ENCODE peak calls at places on chromosomes 5 and 9, in seven cellular contexts. One of them, this sample, is unnamed.

GRCh38 chr5:99045864-99046263 is 117.1 kb upstream of the CHD1 start:
- DNase-seq in uterus: no peak
- DNase-seq in right lobe of liver: no peak
- DNase-seq in breast epithelium: no peak
- DNase-seq in sigmoid colon: no peak
- DNase-seq in tibial nerve: no peak
- DNase-seq in SJSA1: no peak
- DNase-seq in this sample: no peak

GRCh38 chr9:98516897-98517503 is 191.7 kb downstream of the GABBR2 start:
- DNase-seq in uterus: no peak
- DNase-seq in right lobe of liver: no peak
- DNase-seq in breast epithelium: no peak
- DNase-seq in sigmoid colon: no peak
- DNase-seq in tibial nerve: no peak
- DNase-seq in SJSA1: no peak
- DNase-seq in this sample: no peak

GRCh38 chr5:155943516-155944407 is 383.2 kb upstream of the SGCD start:
- DNase-seq in uterus: peak; percentile 20
- DNase-seq in right lobe of liver: peak; percentile 42
- DNase-seq in breast epithelium: no peak
- DNase-seq in sigmoid colon: no peak
- DNase-seq in tibial nerve: peak; percentile 28
- DNase-seq in SJSA1: no peak
- DNase-seq in this sample: peak; percentile 40

GRCh38 chr9:120397453-120397852 is 182.5 kb downstream of the CDK5RAP2 start:
- DNase-seq in uterus: no peak
- DNase-seq in right lobe of liver: no peak
- DNase-seq in breast epithelium: no peak
- DNase-seq in sigmoid colon: peak; percentile 18
- DNase-seq in tibial nerve: no peak
- DNase-seq in SJSA1: no peak
- DNase-seq in this sample: no peak

GRCh38 chr9:8388132-8388531 is 588.6 kb upstream of the DMAC1 start:
- DNase-seq in uterus: no peak
- DNase-seq in right lobe of liver: no peak
- DNase-seq in breast epithelium: no peak
- DNase-seq in sigmoid colon: no peak
- DNase-seq in tibial nerve: no peak
- DNase-seq in SJSA1: no peak
- DNase-seq in this sample: no peak

GRCh38 chr5:83306572-83307241 is 164.8 kb upstream of the VCAN start:
- DNase-seq in uterus: no peak
- DNase-seq in right lobe of liver: peak; percentile 20
- DNase-seq in breast epithelium: no peak
- DNase-seq in sigmoid colon: peak; percentile 76
- DNase-seq in tibial nerve: peak; percentile 76
- DNase-seq in SJSA1: peak; percentile 57
- DNase-seq in this sample: peak; percentile 17

GRCh38 chr9:35510745-35511428 is 21.0 kb downstream of the RUSC2 start:
- DNase-seq in uterus: peak; percentile 87
- DNase-seq in right lobe of liver: no peak
- DNase-seq in breast epithelium: peak; percentile 73
- DNase-seq in sigmoid colon: peak; percentile 94
- DNase-seq in tibial nerve: peak; percentile 75
- DNase-seq in SJSA1: peak; percentile 52
- DNase-seq in this sample: peak; percentile 99

GRCh38 chr9:79408617-79409016 is 163.1 kb upstream of the TLE4 start:
- DNase-seq in uterus: no peak
- DNase-seq in right lobe of liver: no peak
- DNase-seq in breast epithelium: no peak
- DNase-seq in sigmoid colon: no peak
- DNase-seq in tibial nerve: no peak
- DNase-seq in SJSA1: no peak
- DNase-seq in this sample: no peak

GRCh38 chr5:14071433-14071832 is 71.7 kb upstream of the TRIO start:
- DNase-seq in uterus: no peak
- DNase-seq in right lobe of liver: no peak
- DNase-seq in breast epithelium: no peak
- DNase-seq in sigmoid colon: no peak
- DNase-seq in tibial nerve: no peak
- DNase-seq in SJSA1: no peak
- DNase-seq in this sample: no peak

GRCh38 chr9:31210982-31211570 is 1173.4 kb upstream of the ACO1 start:
- DNase-seq in uterus: no peak
- DNase-seq in right lobe of liver: no peak
- DNase-seq in breast epithelium: no peak
- DNase-seq in sigmoid colon: no peak
- DNase-seq in tibial nerve: no peak
- DNase-seq in SJSA1: no peak
- DNase-seq in this sample: no peak

GRCh38 chr5:129973716-129974426 is 69.6 kb downstream of the CHSY3 start:
- DNase-seq in uterus: no peak
- DNase-seq in right lobe of liver: no peak
- DNase-seq in breast epithelium: no peak
- DNase-seq in sigmoid colon: no peak
- DNase-seq in tibial nerve: no peak
- DNase-seq in SJSA1: no peak
- DNase-seq in this sample: no peak

GRCh38 chr5:125486634-125487033 is 740.2 kb upstream of the ZNF608 start:
- DNase-seq in uterus: no peak
- DNase-seq in right lobe of liver: no peak
- DNase-seq in breast epithelium: no peak
- DNase-seq in sigmoid colon: no peak
- DNase-seq in tibial nerve: no peak
- DNase-seq in SJSA1: peak; percentile 64
- DNase-seq in this sample: no peak

GRCh38 chr5:28344803-28345433 is 1306.5 kb upstream of the CDH9 start:
- DNase-seq in uterus: no peak
- DNase-seq in right lobe of liver: no peak
- DNase-seq in breast epithelium: no peak
- DNase-seq in sigmoid colon: no peak
- DNase-seq in tibial nerve: no peak
- DNase-seq in SJSA1: no peak
- DNase-seq in this sample: no peak

GRCh38 chr5:66881475-66882161 is 285.4 kb downstream of the MAST4 start:
- DNase-seq in uterus: peak; percentile 39
- DNase-seq in right lobe of liver: no peak
- DNase-seq in breast epithelium: peak; percentile 45
- DNase-seq in sigmoid colon: no peak
- DNase-seq in tibial nerve: no peak
- DNase-seq in SJSA1: no peak
- DNase-seq in this sample: no peak

GRCh38 chr9:87517732-87518131 is 20.1 kb downstream of the DAPK1 start:
- DNase-seq in uterus: no peak
- DNase-seq in right lobe of liver: no peak
- DNase-seq in breast epithelium: no peak
- DNase-seq in sigmoid colon: no peak
- DNase-seq in tibial nerve: no peak
- DNase-seq in SJSA1: no peak
- DNase-seq in this sample: no peak

GRCh38 chr9:100445161-100445902 is 18.4 kb downstream of the MSANTD3 start:
- DNase-seq in uterus: no peak
- DNase-seq in right lobe of liver: no peak
- DNase-seq in breast epithelium: no peak
- DNase-seq in sigmoid colon: no peak
- DNase-seq in tibial nerve: no peak
- DNase-seq in SJSA1: no peak
- DNase-seq in this sample: no peak

GRCh38 chr9:534886-535285 is 306.6 kb upstream of the DMRT1 start:
- DNase-seq in uterus: no peak
- DNase-seq in right lobe of liver: no peak
- DNase-seq in breast epithelium: peak; percentile 81
- DNase-seq in sigmoid colon: peak; percentile 70
- DNase-seq in tibial nerve: peak; percentile 21
- DNase-seq in SJSA1: no peak
- DNase-seq in this sample: peak; percentile 87

GRCh38 chr5:57783693-57784092 is 301.1 kb upstream of the ACTBL2 start:
- DNase-seq in uterus: no peak
- DNase-seq in right lobe of liver: no peak
- DNase-seq in breast epithelium: no peak
- DNase-seq in sigmoid colon: no peak
- DNase-seq in tibial nerve: no peak
- DNase-seq in SJSA1: no peak
- DNase-seq in this sample: no peak

GRCh38 chr9:127479507-127480081 is 28.3 kb downstream of the LRSAM1 start:
- DNase-seq in uterus: no peak
- DNase-seq in right lobe of liver: no peak
- DNase-seq in breast epithelium: no peak
- DNase-seq in sigmoid colon: no peak
- DNase-seq in tibial nerve: no peak
- DNase-seq in SJSA1: no peak
- DNase-seq in this sample: no peak

GRCh38 chr5:68468322-68468721 is 252.8 kb downstream of the PIK3R1 start:
- DNase-seq in uterus: no peak
- DNase-seq in right lobe of liver: no peak
- DNase-seq in breast epithelium: no peak
- DNase-seq in sigmoid colon: no peak
- DNase-seq in tibial nerve: no peak
- DNase-seq in SJSA1: no peak
- DNase-seq in this sample: no peak

GRCh38 chr5:68465934-68466551 is 250.5 kb downstream of the PIK3R1 start:
- DNase-seq in uterus: no peak
- DNase-seq in right lobe of liver: no peak
- DNase-seq in breast epithelium: peak; percentile 86
- DNase-seq in sigmoid colon: no peak
- DNase-seq in tibial nerve: no peak
- DNase-seq in SJSA1: no peak
- DNase-seq in this sample: no peak

GRCh38 chr5:68465133-68465532 is 249.6 kb downstream of the PIK3R1 start:
- DNase-seq in uterus: no peak
- DNase-seq in right lobe of liver: no peak
- DNase-seq in breast epithelium: no peak
- DNase-seq in sigmoid colon: no peak
- DNase-seq in tibial nerve: no peak
- DNase-seq in SJSA1: no peak
- DNase-seq in this sample: no peak

GRCh38 chr5:68467791-68468190 is 252.2 kb downstream of the PIK3R1 start:
- DNase-seq in uterus: no peak
- DNase-seq in right lobe of liver: no peak
- DNase-seq in breast epithelium: no peak
- DNase-seq in sigmoid colon: no peak
- DNase-seq in tibial nerve: no peak
- DNase-seq in SJSA1: no peak
- DNase-seq in this sample: no peak

DNA sequence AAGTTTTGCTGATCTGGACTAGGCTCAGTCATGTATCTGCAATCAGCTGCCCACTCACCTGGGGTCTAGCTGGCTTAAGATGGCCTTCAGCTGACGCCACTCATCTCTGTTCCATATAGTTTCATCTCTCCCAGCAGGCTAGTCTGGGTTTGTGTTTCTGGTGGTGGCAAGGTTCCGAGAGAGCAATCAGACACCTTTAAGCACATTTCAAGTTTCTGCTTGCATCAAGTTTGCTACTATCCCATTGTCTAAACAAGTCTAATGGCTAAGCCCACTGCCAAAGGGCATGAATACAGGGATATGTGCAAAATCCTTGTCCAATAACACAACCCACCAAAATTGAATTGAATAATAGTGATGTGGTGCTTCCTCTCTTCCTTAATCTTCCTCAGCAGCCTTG is 251.7 kb downstream of the PIK3R1 start:
- DNase-seq in uterus: no peak
- DNase-seq in right lobe of liver: no peak
- DNase-seq in breast epithelium: no peak
- DNase-seq in sigmoid colon: no peak
- DNase-seq in tibial nerve: no peak
- DNase-seq in SJSA1: no peak
- DNase-seq in this sample: no peak
- H3K36me3 ChIP-seq in uterus: no peaks in the 10 kb centered on the region
- H3K36me3 ChIP-seq in right lobe of liver: no peaks in the 10 kb centered on the region
- H3K36me3 ChIP-seq in breast epithelium: no peaks in the 10 kb centered on the region
- H3K36me3 ChIP-seq in sigmoid colon: no peaks in the 10 kb centered on the region
- H3K36me3 ChIP-seq in tibial nerve: no peaks in the 10 kb centered on the region
- H3K36me3 ChIP-seq in SJSA1: no peaks in the 10 kb centered on the region
- H3K36me3 ChIP-seq in this sample: no peaks in the 10 kb centered on the region

DNA sequence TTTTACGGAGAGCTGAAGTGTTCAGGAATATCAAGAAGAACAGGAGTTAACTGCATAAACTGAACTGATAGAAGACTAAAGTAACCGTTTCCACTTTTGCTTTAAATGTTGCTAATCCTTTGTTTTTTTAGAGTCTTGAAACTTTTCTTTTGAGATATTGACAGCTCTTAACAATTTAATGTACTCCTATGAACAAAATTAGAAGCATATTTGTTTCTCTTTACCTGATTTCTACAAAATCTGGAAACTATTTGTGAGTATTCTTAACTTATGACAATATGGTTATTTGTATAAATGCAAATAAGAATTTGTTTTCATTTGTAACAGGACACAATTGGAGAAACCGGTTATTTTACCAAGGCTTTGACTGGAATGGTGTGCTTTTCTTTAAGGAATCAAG is 89.5 kb upstream of the FAM120A start:
- DNase-seq in uterus: no peak
- DNase-seq in right lobe of liver: no peak
- DNase-seq in breast epithelium: no peak
- DNase-seq in sigmoid colon: no peak
- DNase-seq in tibial nerve: no peak
- DNase-seq in SJSA1: no peak
- DNase-seq in this sample: no peak
- H3K9me3 ChIP-seq in uterus: peaks cover 7% of the 10 kb centered on the region
- H3K9me3 ChIP-seq in right lobe of liver: no peaks in the 10 kb centered on the region
- H3K9me3 ChIP-seq in breast epithelium: peaks cover 15% of the 10 kb centered on the region
- H3K9me3 ChIP-seq in sigmoid colon: peaks cover 8% of the 10 kb centered on the region
- H3K9me3 ChIP-seq in tibial nerve: no peaks in the 10 kb centered on the region
- H3K9me3 ChIP-seq in SJSA1: no peaks in the 10 kb centered on the region
- H3K9me3 ChIP-seq in this sample: no peaks in the 10 kb centered on the region

GRCh38 chr5:151743535-151743934 is 14.9 kb downstream of the ATOX1 start:
- DNase-seq in uterus: no peak
- DNase-seq in right lobe of liver: no peak
- DNase-seq in breast epithelium: no peak
- DNase-seq in sigmoid colon: no peak
- DNase-seq in tibial nerve: no peak
- DNase-seq in SJSA1: no peak
- DNase-seq in this sample: no peak

GRCh38 chr5:151740336-151740942 is 18.0 kb downstream of the ATOX1 start:
- DNase-seq in uterus: peak; percentile 86
- DNase-seq in right lobe of liver: no peak
- DNase-seq in breast epithelium: peak; percentile 35
- DNase-seq in sigmoid colon: peak; percentile 82
- DNase-seq in tibial nerve: peak; percentile 61
- DNase-seq in SJSA1: peak; percentile 87
- DNase-seq in this sample: peak; percentile 93

GRCh38 chr5:151742870-151743294 is 15.5 kb downstream of the ATOX1 start:
- DNase-seq in uterus: peak; percentile 71
- DNase-seq in right lobe of liver: peak; percentile 22
- DNase-seq in breast epithelium: no peak
- DNase-seq in sigmoid colon: peak; percentile 76
- DNase-seq in tibial nerve: peak; percentile 53
- DNase-seq in SJSA1: peak; percentile 83
- DNase-seq in this sample: peak; percentile 71

GRCh38 chr5:151740958-151741373 is 17.5 kb downstream of the ATOX1 start:
- DNase-seq in uterus: no peak
- DNase-seq in right lobe of liver: no peak
- DNase-seq in breast epithelium: no peak
- DNase-seq in sigmoid colon: no peak
- DNase-seq in tibial nerve: no peak
- DNase-seq in SJSA1: no peak
- DNase-seq in this sample: no peak

GRCh38 chr5:151741678-151742423 is 16.6 kb downstream of the ATOX1 start:
- DNase-seq in uterus: no peak
- DNase-seq in right lobe of liver: no peak
- DNase-seq in breast epithelium: no peak
- DNase-seq in sigmoid colon: no peak
- DNase-seq in tibial nerve: no peak
- DNase-seq in SJSA1: peak; percentile 76
- DNase-seq in this sample: peak; percentile 75
- H3K36me3 ChIP-seq in uterus: no peaks in the 10 kb centered on the region
- H3K36me3 ChIP-seq in right lobe of liver: no peaks in the 10 kb centered on the region
- H3K36me3 ChIP-seq in breast epithelium: no peaks in the 10 kb centered on the region
- H3K36me3 ChIP-seq in sigmoid colon: no peaks in the 10 kb centered on the region
- H3K36me3 ChIP-seq in tibial nerve: peaks cover 26% of the 10 kb centered on the region
- H3K36me3 ChIP-seq in SJSA1: peaks cover 34% of the 10 kb centered on the region
- H3K36me3 ChIP-seq in this sample: peaks cover 44% of the 10 kb centered on the region

GRCh38 chr5:144644317-144644716 is 473.6 kb downstream of the KCTD16 start:
- DNase-seq in uterus: no peak
- DNase-seq in right lobe of liver: no peak
- DNase-seq in breast epithelium: no peak
- DNase-seq in sigmoid colon: no peak
- DNase-seq in tibial nerve: no peak
- DNase-seq in SJSA1: no peak
- DNase-seq in this sample: no peak
- H3K9me3 ChIP-seq in uterus: no peaks in the 10 kb centered on the region
- H3K9me3 ChIP-seq in right lobe of liver: no peaks in the 10 kb centered on the region
- H3K9me3 ChIP-seq in breast epithelium: no peaks in the 10 kb centered on the region
- H3K9me3 ChIP-seq in sigmoid colon: no peaks in the 10 kb centered on the region
- H3K9me3 ChIP-seq in tibial nerve: no peaks in the 10 kb centered on the region
- H3K9me3 ChIP-seq in SJSA1: no peaks in the 10 kb centered on the region
- H3K9me3 ChIP-seq in this sample: no peaks in the 10 kb centered on the region